ENCODE peak calls at places on chromosomes 16 and 17, in ten cellular contexts. R, I, B, L, N, V, P, U, S and Q are unnamed samples.
A peak's percentile ranks its signal among the peaks of the same experiment; 100 is the strongest.

GRCh38 chr17:74016504-74016903 is 187.0 kb upstream of the RPL38 start:
- DNase-seq in B (no peak), R (no peak), I (no peak), S (no peak), V (no peak), P (no peak), N (no peak), L (no peak), U (no peak), Q (no peak)

GRCh38 chr17:82238562-82239201 is 9.8 kb downstream of the SLC16A3 start:
- DNase-seq in P (peak; percentile 93), L (peak; percentile 80), V (peak; percentile 3), I (no peak), S (no peak), R (peak; percentile 55), N (peak; percentile 77), B (no peak), U (peak; percentile 73), Q (peak; percentile 43)

GRCh38 chr17:60526726-60527125 is 684 bp upstream of the APPBP2 start:
- DNase-seq in N (peak; percentile 78), P (no peak), U (no peak), S (no peak), L (peak; percentile 29), I (peak; percentile 49), B (no peak), V (no peak), R (peak; percentile 52), Q (no peak)

GRCh38 chr17:43791589-43791988 is 11.4 kb downstream of the CFAP97D1 start:
- DNase-seq in U (peak; percentile 57), N (peak; percentile 65), R (peak; percentile 57), P (peak; percentile 77), I (peak; percentile 40), B (no peak), S (no peak), L (peak; percentile 63), V (no peak), Q (no peak)

GRCh38 chr17:74678541-74678940 is 34.2 kb downstream of the CD300LF start:
- DNase-seq in S (no peak), V (no peak), I (no peak), B (no peak), P (no peak), L (no peak), R (no peak), U (no peak), N (no peak), Q (no peak)

GRCh38 chr16:67786491-67786890 is 19.9 kb downstream of the RANBP10 start:
- DNase-seq in U (no peak), B (no peak), L (no peak), V (no peak), P (no peak), I (no peak), R (no peak), S (no peak), N (no peak), Q (no peak)

GRCh38 chr17:41741709-41742108 is 7.3 kb upstream of the HAP1 start:
- DNase-seq in V (no peak), L (no peak), N (no peak), S (no peak), B (no peak), I (no peak), U (no peak), R (no peak), P (no peak), Q (no peak)

GRCh38 chr16:88784074-88784855 is 755 bp downstream of the PIEZO1 start:
- DNase-seq in N (peak; percentile 83), S (peak; percentile 83), I (peak; percentile 65), L (peak; percentile 72), R (peak; percentile 85), V (peak; percentile 80), U (peak; percentile 68), B (peak; percentile 79), P (peak; percentile 87), Q (peak; percentile 69)

GRCh38 chr16:48526058-48526957 is 83.7 kb downstream of the N4BP1 start:
- DNase-seq in V (no peak), U (peak; percentile 60), N (no peak), B (no peak), R (no peak), I (no peak), L (no peak), S (peak; percentile 44), P (peak; percentile 84), Q (no peak)

GRCh38 chr16:62363451-62363850 is 327.2 kb upstream of the CDH8 start:
- DNase-seq in S (no peak), R (no peak), L (no peak), B (no peak), U (no peak), P (no peak), N (no peak), V (no peak), I (no peak), Q (no peak)

GRCh38 chr17:75173526-75173925 is 9.2 kb downstream of the SUMO2 start:
- DNase-seq in I (no peak), U (no peak), B (no peak), N (no peak), R (no peak), P (no peak), S (no peak), V (no peak), L (no peak), Q (no peak)

GRCh38 chr16:83967838-83968482 is at the start of gene NECAB2:
- DNase-seq in V (peak; percentile 66), P (peak; percentile 23), N (peak; percentile 12), L (peak; percentile 12), S (peak; percentile 41), I (peak; percentile 14), B (peak; percentile 79), U (peak; percentile 32), R (peak; percentile 15), Q (no peak)

GRCh38 chr17:52159159-52159809 is 770 bp upstream of the CA10 start:
- DNase-seq in N (no peak), L (no peak), B (no peak), P (no peak), I (no peak), S (no peak), U (no peak), R (no peak), V (no peak), Q (no peak)

GRCh38 chr16:49068224-49068623 is 213.4 kb downstream of the CBLN1 start:
- DNase-seq in R (no peak), V (no peak), N (no peak), I (no peak), L (no peak), B (no peak), U (no peak), P (no peak), S (no peak), Q (no peak)

GRCh38 chr16:76787394-76787793 is 403.6 kb upstream of the MON1B start:
- DNase-seq in B (no peak), I (no peak), P (peak; percentile 77), R (no peak), N (no peak), L (peak; percentile 12), V (no peak), U (no peak), S (no peak), Q (no peak)

DNA sequence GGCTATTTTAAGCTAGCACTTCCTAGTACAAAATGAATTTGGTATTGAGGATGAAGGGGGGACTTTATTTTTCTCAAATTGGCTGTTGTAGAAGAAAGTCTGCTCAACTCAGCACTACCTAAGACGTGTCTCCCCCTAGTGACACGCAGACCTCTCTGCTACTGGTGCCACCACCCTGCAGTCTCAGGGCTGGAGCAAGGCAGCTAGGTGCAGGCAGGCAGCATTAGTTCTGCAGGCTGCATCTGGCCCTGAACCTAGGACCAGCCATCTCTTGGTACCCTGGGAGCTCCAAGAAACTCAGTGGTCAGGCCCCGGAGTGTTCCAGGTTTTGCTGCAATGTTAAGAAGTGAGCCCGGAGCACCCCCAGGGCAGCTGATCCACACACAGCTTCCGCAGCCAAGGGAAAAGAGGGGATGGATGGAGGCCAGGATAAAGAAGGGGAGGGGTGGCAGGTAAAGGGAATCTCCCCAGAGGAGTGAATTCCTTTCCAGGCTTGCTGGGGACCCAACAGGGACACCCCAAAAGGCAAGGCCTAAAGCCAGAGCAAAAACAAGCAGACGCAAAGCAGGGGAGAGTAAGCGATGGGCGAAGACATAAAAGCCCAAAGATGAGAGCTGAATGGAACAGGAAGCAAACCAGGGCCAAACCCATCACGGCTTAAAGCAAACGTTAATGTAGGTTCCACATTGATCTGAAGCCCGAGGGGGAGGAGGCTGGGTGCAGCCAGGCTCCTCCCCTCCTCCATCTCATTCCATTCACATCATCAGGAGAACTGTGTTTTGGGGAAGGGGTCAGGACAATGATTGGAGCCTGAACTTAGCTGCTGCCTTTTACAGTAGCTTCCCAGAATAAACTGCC is 200.5 kb downstream of the ZFHX3 start:
- DNase-seq in S (peak; percentile 63), L (peak; percentile 38), P (peak; percentile 25), V (peak; percentile 32), R (peak; percentile 27), I (peak; percentile 32), B (no peak), N (peak; percentile 30), U (no peak), Q (no peak)
- TF ChIP-seq CTCF in S (peak; percentile 68), L (peak; percentile 42), P (no peak), V (no peak), R (peak; percentile 50), I (peak; percentile 50), B (peak; percentile 43), N (peak; percentile 47), U (no peak), Q (no peak)

DNA sequence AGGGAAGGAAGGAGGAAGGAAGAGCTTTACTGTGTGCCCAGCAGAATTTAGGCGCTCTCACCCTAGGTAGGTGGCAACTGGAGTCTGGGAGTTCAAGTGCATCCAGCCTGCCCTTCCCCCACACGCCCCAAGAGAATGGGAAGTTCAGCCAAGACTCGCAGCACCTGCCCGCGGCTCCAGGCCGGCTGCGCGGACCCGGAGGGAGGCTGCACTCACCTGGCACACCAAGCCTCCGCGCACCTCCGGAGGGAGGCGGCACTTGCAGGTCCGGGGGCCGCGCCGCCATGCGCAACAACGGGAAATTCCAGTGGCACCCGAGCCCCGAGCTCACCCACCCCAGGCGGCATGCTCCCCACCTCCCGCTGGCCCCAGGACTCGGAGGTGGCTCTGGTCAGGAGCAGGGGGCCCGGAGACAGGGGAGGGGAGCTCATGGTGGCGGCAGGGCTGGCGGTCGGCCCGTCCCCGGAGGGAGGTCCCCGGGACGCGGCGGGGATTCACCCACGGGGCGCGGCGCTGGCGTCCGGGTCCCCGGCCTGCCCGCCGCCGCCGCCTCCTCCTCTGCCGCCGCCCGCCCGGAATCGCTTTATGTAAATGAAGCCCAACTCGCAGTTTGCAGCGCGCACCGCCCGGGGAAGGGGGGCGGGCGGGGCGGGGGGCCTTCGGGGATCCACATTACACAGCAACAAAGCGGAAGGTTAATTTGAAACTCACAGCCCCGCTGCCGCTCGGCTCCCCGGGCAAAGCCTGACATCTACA is at the start of gene ZFHX3:
- DNase-seq in V (no peak), R (peak; percentile 51), P (peak; percentile 75), N (peak; percentile 73), L (no peak), B (peak; percentile 78), U (peak; percentile 86), S (no peak), I (peak; percentile 53), Q (peak; percentile 74)
- TF ChIP-seq CTCF in V (no peak), R (peak; percentile 21), P (peak; percentile 18), N (peak; percentile 15), L (no peak), B (no peak), U (peak; percentile 6), S (peak; percentile 25), I (no peak), Q (no peak)

GRCh38 chr16:80573700-80574120 is 32.9 kb downstream of the DYNLRB2 start:
- DNase-seq in B (no peak), L (no peak), N (no peak), V (no peak), I (no peak), S (no peak), U (no peak), P (no peak), R (no peak), Q (no peak)
- TF ChIP-seq CTCF in B (no peak), L (no peak), N (no peak), V (no peak), I (no peak), S (no peak), U (no peak), P (no peak), R (no peak), Q (no peak)

GRCh38 chr16:11372073-11372923 is 27.0 kb downstream of the RMI2 start:
- DNase-seq in I (no peak), U (no peak), B (no peak), P (no peak), R (no peak), N (no peak), S (no peak), V (no peak), L (peak; percentile 21), Q (no peak)
- TF ChIP-seq CTCF in I (no peak), U (no peak), B (no peak), P (no peak), R (no peak), N (no peak), S (no peak), V (peak; percentile 13), L (no peak), Q (no peak)